ENCODE peak calls at places on chromosome 18, in eight cellular contexts. E, A, J, Y, K, T, B and F are unnamed samples.

GRCh38 chr18:2050016-2050415 is 521.3 kb downstream of the METTL4 start:
- DNase-seq in E (no peak), B (no peak), J (no peak), Y (no peak), K (no peak), T (no peak), A (no peak), F (no peak)

GRCh38 chr18:7516505-7517117 is 50.5 kb upstream of the PTPRM start:
- DNase-seq in E (no peak), Y (no peak), B (peak; percentile 31), A (no peak), J (no peak), T (no peak), K (no peak), F (no peak)

GRCh38 chr18:36809590-36810381 is 19.0 kb downstream of the TPGS2 start:
- DNase-seq in A (peak; percentile 83), K (peak; percentile 83), J (peak; percentile 59), T (peak; percentile 78), B (peak; percentile 76), E (peak; percentile 39), Y (peak; percentile 84), F (peak; percentile 63)

GRCh38 chr18:54150226-54150625 is 74.2 kb downstream of the MBD2 start:
- DNase-seq in A (no peak), K (no peak), J (peak; percentile 31), T (no peak), Y (no peak), E (no peak), B (no peak), F (no peak)

GRCh38 chr18:57544958-57545661 is 41.4 kb downstream of the FECH start:
- DNase-seq in E (no peak), A (no peak), K (no peak), J (no peak), T (peak; percentile 84), Y (no peak), B (no peak), F (no peak)

GRCh38 chr18:56919190-56919589 is 227.7 kb upstream of the BOD1L2 start:
- DNase-seq in A (no peak), E (no peak), B (no peak), J (no peak), Y (no peak), K (no peak), T (no peak), F (no peak)

GRCh38 chr18:7236899-7237298 is 6.0 kb downstream of the LRRC30 start:
- DNase-seq in E (no peak), B (no peak), Y (no peak), J (no peak), K (no peak), A (no peak), T (no peak), F (no peak)

GRCh38 chr18:37249171-37249886 is 316.3 kb downstream of the CELF4 start:
- DNase-seq in K (no peak), T (no peak), A (no peak), Y (no peak), E (no peak), J (no peak), B (no peak), F (no peak)

GRCh38 chr18:1487457-1487856 is 582.8 kb downstream of the ADCYAP1 start:
- DNase-seq in Y (no peak), T (no peak), B (no peak), E (no peak), K (no peak), A (no peak), J (no peak), F (no peak)

GRCh38 chr18:56139792-56140254 is 498.6 kb downstream of the TXNL1 start:
- DNase-seq in E (no peak), Y (no peak), B (no peak), J (no peak), K (peak; percentile 77), T (no peak), A (peak; percentile 39), F (no peak)

GRCh38 chr18:12597775-12598174 is 60.1 kb downstream of the SPIRE1 start:
- DNase-seq in E (peak; percentile 47), J (peak; percentile 86), K (peak; percentile 95), Y (no peak), A (peak; percentile 47), T (no peak), B (no peak), F (no peak)

GRCh38 chr18:57561728-57562423 is 24.6 kb downstream of the FECH start:
- DNase-seq in A (peak; percentile 69), J (peak; percentile 57), E (peak; percentile 16), B (peak; percentile 68), T (peak; percentile 63), K (peak; percentile 59), Y (peak; percentile 84), F (peak; percentile 55)

GRCh38 chr18:61951396-61951795 is 58.6 kb upstream of the RNF152 start:
- DNase-seq in K (no peak), J (no peak), A (no peak), E (no peak), Y (no peak), T (no peak), B (no peak), F (no peak)
- H3K4me2 ChIP-seq in K (no peak overlapping the region), J (no peak overlapping the region), A (no peak overlapping the region), E (no peak overlapping the region), Y (no peak overlapping the region), T (no peak overlapping the region), B (no peak overlapping the region), F (peak overlapping the region; percentile 44)

GRCh38 chr18:70334728-70335329 is 46.0 kb downstream of the SOCS6 start:
- DNase-seq in E (no peak), T (no peak), B (no peak), Y (no peak), A (no peak), J (peak; percentile 44), K (peak; percentile 61), F (no peak)
- TF ChIP-seq EZH2phosphoT487 in E (no peak), T (no peak), B (no peak), Y (no peak), A (no peak), J (no peak), K (no peak), F (no peak)

DNA sequence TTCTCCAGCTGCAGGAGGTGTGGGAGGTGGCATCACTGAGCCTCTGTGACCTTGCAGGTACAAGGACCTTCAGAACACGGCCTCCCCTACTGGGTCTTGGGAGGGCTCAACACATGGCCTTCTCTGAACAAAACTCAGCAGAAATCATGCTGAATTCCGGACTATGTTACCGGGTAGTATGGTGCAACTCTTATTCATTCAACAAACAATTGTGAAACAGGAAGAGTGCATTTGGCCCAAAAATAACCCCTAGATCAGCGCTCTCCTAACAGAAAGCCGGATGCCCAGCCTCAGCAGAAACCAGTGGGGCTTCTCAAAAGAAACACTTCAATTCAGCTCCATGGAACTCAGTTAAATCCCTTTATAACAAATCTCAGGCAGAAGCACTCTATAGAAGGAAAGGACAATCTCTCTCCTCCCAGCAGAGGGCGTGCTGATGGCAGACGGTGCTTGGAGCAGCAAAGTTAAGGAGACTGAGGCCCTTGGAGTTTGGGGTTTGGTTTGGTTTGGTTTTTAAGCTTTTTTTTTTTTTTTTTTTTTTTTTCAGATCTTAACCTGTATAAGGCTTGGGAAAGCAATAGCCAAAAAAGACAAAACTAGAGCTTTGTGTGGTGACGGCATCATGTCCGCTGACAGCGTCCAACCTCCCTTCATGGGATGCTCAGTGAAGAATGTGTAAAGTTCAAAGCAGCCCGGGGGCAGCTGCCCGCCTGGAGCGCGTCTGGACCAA is 104.2 kb upstream of the SALL3 start:
- DNase-seq in B (peak; percentile 38), E (peak; percentile 19), K (peak; percentile 7), J (peak; percentile 39), T (no peak), Y (peak; percentile 72), A (peak; percentile 40), F (peak; percentile 21)
- H2AFZ ChIP-seq in B (no peak overlapping the region), E (no peak overlapping the region), K (no peak overlapping the region), J (no peak overlapping the region), T (no peak overlapping the region), Y (no peak overlapping the region), A (no peak overlapping the region), F (no peak overlapping the region)

GRCh38 chr18:22828171-22828570 is 105.0 kb upstream of the RBBP8 start:
- DNase-seq in B (no peak), K (peak; percentile 86), T (no peak), E (no peak), A (no peak), Y (no peak), J (peak; percentile 92), F (no peak)

GRCh38 chr18:22826726-22827125 is 106.4 kb upstream of the RBBP8 start:
- DNase-seq in B (no peak), Y (no peak), A (no peak), E (no peak), J (peak; percentile 74), K (peak; percentile 17), T (no peak), F (no peak)

GRCh38 chr18:22827216-22827615 is 105.9 kb upstream of the RBBP8 start:
- DNase-seq in A (no peak), K (peak; percentile 37), J (peak; percentile 19), E (no peak), T (no peak), Y (no peak), B (no peak), F (no peak)

GRCh38 chr18:22829781-22830180 is 103.3 kb upstream of the RBBP8 start:
- DNase-seq in Y (no peak), J (no peak), T (no peak), K (no peak), E (no peak), A (no peak), B (no peak), F (no peak)

GRCh38 chr18:22827741-22828140 is 105.4 kb upstream of the RBBP8 start:
- DNase-seq in J (no peak), A (no peak), K (no peak), E (no peak), T (no peak), B (no peak), Y (no peak), F (no peak)
- H3K4me2 ChIP-seq in J (peak overlapping the region; percentile 55), A (no peak overlapping the region), K (peak overlapping the region; percentile 30), E (peak overlapping the region; percentile 31), T (no peak overlapping the region), B (no peak overlapping the region), Y (no peak overlapping the region), F (no peak overlapping the region)